ENCODE peak calls at places on chromosomes 4 and X, in ten cellular contexts. Y is hepatocyte, I is endothelial cell, E is AG09319, G is GM10248, T is lower lobe of right lung, A is GM12865, P is lower leg skin, U is epithelial cell of esophagus, L is keratinocyte. K is an unnamed sample.

GRCh38 chrX:119728487-119728886 is 29.9 kb upstream of the SOWAHD start:
- DNase-seq in Y (peak), I (peak), E (no peak), G (no peak), T (no peak), A (no peak), P (no peak), U (no peak), L (no peak), K (no peak)

GRCh38 chr4:58749206-58749605 is 1639.0 kb upstream of the IGFBP7 start:
- DNase-seq in Y (peak), I (no peak), E (no peak), G (no peak), T (no peak), A (no peak), P (no peak), U (no peak), L (no peak), K (no peak)

GRCh38 chrX:146602246-146602645 is 207.3 kb upstream of the CXorf51B start:
- DNase-seq in Y (no peak), I (no peak), E (no peak), G (no peak), T (no peak), A (no peak), P (no peak), U (no peak), L (no peak), K (no peak)

GRCh38 chr4:82776925-82777542 is 21.6 kb downstream of the SCD5 start:
- DNase-seq in Y (no peak), I (no peak), E (peak), G (no peak), T (no peak), A (no peak), P (peak), U (no peak), L (no peak), K (no peak)

GRCh38 chrX:25012433-25012735 is 3.4 kb downstream of the ARX start:
- DNase-seq in Y (no peak), I (no peak), E (no peak), G (no peak), T (no peak), A (peak), P (no peak), U (no peak), L (no peak), K (no peak)

GRCh38 chr4:16759781-16760459 is 138.5 kb downstream of the LDB2 start:
- DNase-seq in Y (no peak), I (no peak), E (no peak), G (no peak), T (no peak), A (no peak), P (no peak), U (no peak), L (no peak), K (no peak)

GRCh38 chrX:55007633-55008032 is 7.5 kb downstream of the APEX2 start:
- DNase-seq in Y (peak), I (no peak), E (no peak), G (no peak), T (no peak), A (no peak), P (no peak), U (peak), L (no peak), K (no peak)

GRCh38 chr4:83386931-83387897 is 52.6 kb upstream of the HPSE start:
- DNase-seq in Y (no peak), I (no peak), E (no peak), G (no peak), T (no peak), A (no peak), P (no peak), U (peak), L (peak), K (no peak)

GRCh38 chr4:128347930-128348660 is 60.5 kb upstream of the PGRMC2 start:
- DNase-seq in Y (no peak), I (no peak), E (no peak), G (no peak), T (no peak), A (no peak), P (no peak), U (no peak), L (no peak), K (no peak)

GRCh38 chr4:144399927-144400326 is 246.0 kb upstream of the HHIP start:
- DNase-seq in Y (peak), I (no peak), E (peak), G (no peak), T (no peak), A (peak), P (no peak), U (peak), L (peak), K (no peak)

GRCh38 chr4:24686866-24687672 is 102.7 kb upstream of the DHX15 start:
- DNase-seq in Y (peak), I (no peak), E (no peak), G (peak), T (peak), A (peak), P (no peak), U (peak), L (no peak), K (no peak)

GRCh38 chr4:122700178-122700725 is 32.3 kb upstream of the BBS12 start:
- DNase-seq in Y (peak), I (no peak), E (no peak), G (no peak), T (no peak), A (no peak), P (no peak), U (peak), L (peak), K (no peak)

GRCh38 chr4:28774344-28774743 is 1913.7 kb downstream of the STIM2 start:
- DNase-seq in Y (no peak), I (no peak), E (no peak), G (no peak), T (no peak), A (no peak), P (no peak), U (no peak), L (no peak), K (no peak)

GRCh38 chr4:29972121-29972520 is 748.0 kb upstream of the PCDH7 start:
- DNase-seq in Y (no peak), I (no peak), E (no peak), G (no peak), T (no peak), A (no peak), P (no peak), U (peak), L (no peak), K (no peak)

GRCh38 chr4:181488926-181489325 is 754.3 kb upstream of the TENM3 start:
- DNase-seq in Y (no peak), I (no peak), E (no peak), G (no peak), T (no peak), A (no peak), P (no peak), U (no peak), L (no peak), K (no peak)

GRCh38 chrX:41122664-41123257 is 37.5 kb downstream of the USP9X start:
- DNase-seq in Y (no peak), I (no peak), E (no peak), G (no peak), T (no peak), A (no peak), P (no peak), U (peak), L (no peak), K (no peak)

GRCh38 chr4:78596111-78596742 is 44.7 kb downstream of the ANXA3 start:
- DNase-seq in Y (peak), I (no peak), E (no peak), G (no peak), T (no peak), A (no peak), P (no peak), U (no peak), L (no peak), K (no peak)

GRCh38 chr4:141486375-141486997 is 149.9 kb upstream of the IL15 start:
- DNase-seq in Y (peak), I (no peak), E (no peak), G (no peak), T (no peak), A (no peak), P (no peak), U (peak), L (peak), K (no peak)

GRCh38 chr4:117987464-117987863 is 46.8 kb upstream of the NDST3 start:
- DNase-seq in Y (no peak), I (no peak), E (no peak), G (no peak), T (no peak), A (no peak), P (no peak), U (no peak), L (no peak), K (no peak)

GRCh38 chrX:56219702-56220101 is 12.5 kb upstream of the KLF8 start:
- DNase-seq in Y (no peak), I (no peak), E (no peak), G (no peak), T (no peak), A (peak), P (no peak), U (peak), L (no peak), K (no peak)

GRCh38 chr4:64272432-64272831 is 136.8 kb downstream of the TECRL start:
- DNase-seq in Y (no peak), I (no peak), E (no peak), G (no peak), T (no peak), A (peak), P (no peak), U (no peak), L (no peak), K (no peak)

GRCh38 chr4:85039526-85039925 is 73.0 kb upstream of the WDFY3 start:
- DNase-seq in Y (peak), I (no peak), E (no peak), G (no peak), T (no peak), A (no peak), P (no peak), U (peak), L (no peak), K (no peak)

GRCh38 chr4:3780347-3781171 is 14.4 kb downstream of the ADRA2C start:
- DNase-seq in Y (peak), I (no peak), E (no peak), G (no peak), T (no peak), A (no peak), P (no peak), U (no peak), L (no peak), K (no peak)

GRCh38 chr4:27381806-27382205 is 521.2 kb downstream of the STIM2 start:
- DNase-seq in Y (no peak), I (no peak), E (no peak), G (peak), T (no peak), A (no peak), P (no peak), U (peak), L (no peak), K (no peak)

GRCh38 chrX:48539345-48540014 is at the start of gene TBC1D25:
- DNase-seq in Y (peak), I (peak), E (peak), G (peak), T (peak), A (peak), P (peak), U (peak), L (peak), K (peak)

GRCh38 chr4:7719354-7720174 is 220.1 kb downstream of the AFAP1 start:
- DNase-seq in Y (peak), I (peak), E (no peak), G (peak), T (peak), A (peak), P (peak), U (peak), L (no peak), K (peak)

GRCh38 chr4:171517883-171518282 is 295.3 kb upstream of the GALNTL6 start:
- DNase-seq in Y (no peak), I (no peak), E (no peak), G (no peak), T (no peak), A (peak), P (no peak), U (no peak), L (no peak), K (no peak)
- TF ChIP-seq CTCF in Y (no peak), I (no peak), E (no peak), G (no peak), T (no peak), A (no peak), P (no peak), U (no peak), L (no peak), K (no peak)

GRCh38 chr4:139768913-139769312 is 103.3 kb downstream of the MGST2 start:
- DNase-seq in Y (peak), I (no peak), E (no peak), G (no peak), T (no peak), A (peak), P (no peak), U (peak), L (no peak), K (no peak)
- TF ChIP-seq CTCF in Y (peak), I (peak), E (no peak), G (no peak), T (peak), A (peak), P (no peak), U (peak), L (peak), K (no peak)

DNA sequence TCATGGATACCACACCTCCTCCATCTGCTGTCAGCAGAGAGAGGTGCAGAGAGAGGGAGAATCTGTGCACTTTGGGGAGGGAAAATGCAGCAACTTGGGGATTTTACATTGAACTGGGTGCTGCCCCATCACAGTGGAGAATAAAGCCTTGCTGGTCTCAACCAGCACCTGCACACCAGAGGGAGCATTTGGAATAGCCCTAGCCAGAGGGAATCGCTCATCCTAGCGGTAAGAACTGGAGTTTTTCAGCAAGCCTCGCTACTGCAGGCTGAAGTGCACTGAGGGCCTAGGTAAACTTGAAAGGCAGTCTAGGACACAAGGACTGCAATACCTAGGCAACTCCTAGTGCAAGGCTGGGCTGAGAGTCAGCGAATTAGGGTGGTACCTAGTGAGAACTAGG is 148.7 kb downstream of the KDR start:
- DNase-seq in Y (no peak), I (peak), E (no peak), G (no peak), T (no peak), A (no peak), P (no peak), U (peak), L (no peak), K (no peak)
- TF ChIP-seq CTCF in Y (peak), I (no peak), E (no peak), G (no peak), T (no peak), A (no peak), P (no peak), U (peak), L (peak), K (no peak)

DNA sequence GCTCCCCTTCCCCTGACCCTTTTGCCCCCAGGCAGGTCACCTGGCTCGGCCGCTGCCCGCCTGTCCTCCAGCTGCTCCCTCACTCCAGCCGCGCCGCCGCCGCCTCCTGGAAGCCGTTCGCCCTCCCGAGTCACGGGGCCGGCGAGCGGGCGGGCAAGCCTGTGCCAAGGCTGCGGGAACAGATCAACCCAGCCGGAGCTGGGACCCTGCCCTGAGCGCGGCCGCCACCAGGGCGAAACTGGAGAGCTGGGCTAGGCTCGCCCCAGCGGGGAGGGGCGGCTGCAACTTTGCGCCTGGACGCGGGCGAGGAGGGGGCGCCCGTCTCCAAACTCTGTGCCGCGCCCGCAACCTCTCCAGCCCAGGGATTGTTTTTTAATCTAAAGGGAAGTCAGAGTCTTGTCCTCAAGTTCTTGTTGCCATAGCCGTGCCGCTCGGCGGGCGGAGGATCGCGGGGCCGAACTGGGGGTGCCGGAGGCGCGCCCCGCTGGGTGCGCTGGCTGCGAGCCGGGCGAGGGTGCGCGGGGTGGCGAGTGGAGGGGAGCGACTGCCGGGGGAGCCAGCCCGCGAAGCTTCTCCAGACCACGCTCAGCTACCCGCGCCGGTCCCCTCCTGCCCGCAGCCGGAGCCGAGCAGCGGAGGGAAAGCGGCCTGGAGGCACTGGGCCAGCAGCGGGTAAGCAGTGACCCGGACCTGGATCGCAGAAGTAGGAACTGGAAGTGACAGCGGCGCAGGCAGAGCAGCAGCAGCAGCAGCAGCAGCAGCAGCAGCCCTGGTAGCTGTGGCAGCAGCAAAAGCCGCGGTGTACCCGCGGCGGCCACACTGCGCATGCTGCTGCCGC is 13.4 kb downstream of the ARHGEF6 start:
- DNase-seq in Y (peak), I (peak), E (no peak), G (peak), T (peak), A (peak), P (peak), U (peak), L (no peak), K (peak)
- TF ChIP-seq CTCF in Y (no peak), I (no peak), E (peak), G (no peak), T (peak), A (no peak), P (no peak), U (no peak), L (no peak), K (no peak)

DNA sequence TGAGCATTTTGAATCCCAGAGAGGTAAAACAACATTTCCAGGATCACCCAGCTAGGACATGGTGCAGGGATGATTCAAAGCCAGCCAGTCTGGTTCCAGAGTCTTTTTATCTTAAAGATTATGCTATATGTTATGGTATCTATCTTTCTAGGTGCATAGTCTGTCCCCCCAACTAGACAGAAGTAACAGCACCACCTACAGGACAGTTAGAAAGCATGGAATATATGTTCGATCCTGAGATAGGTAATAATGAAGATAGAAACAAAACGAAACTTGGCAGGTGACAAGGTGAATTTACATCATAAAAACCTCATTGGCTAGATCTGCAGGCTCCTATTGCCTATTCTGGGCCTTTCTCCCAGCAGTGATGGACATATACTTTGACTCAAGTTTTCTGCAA is 723.2 kb downstream of the SMARCA1 start:
- DNase-seq in Y (no peak), I (no peak), E (no peak), G (no peak), T (no peak), A (no peak), P (no peak), U (no peak), L (no peak), K (no peak)
- TF ChIP-seq CTCF in Y (peak), I (no peak), E (no peak), G (no peak), T (no peak), A (peak), P (no peak), U (no peak), L (no peak), K (no peak)

GRCh38 chr4:54427826-54428225 is 198.7 kb downstream of the PDGFRA start:
- DNase-seq in Y (no peak), I (no peak), E (no peak), G (no peak), T (no peak), A (peak), P (no peak), U (no peak), L (no peak), K (no peak)

GRCh38 chr4:54428940-54429339 is 199.8 kb downstream of the PDGFRA start:
- DNase-seq in Y (no peak), I (no peak), E (no peak), G (no peak), T (no peak), A (no peak), P (no peak), U (no peak), L (no peak), K (no peak)

DNA sequence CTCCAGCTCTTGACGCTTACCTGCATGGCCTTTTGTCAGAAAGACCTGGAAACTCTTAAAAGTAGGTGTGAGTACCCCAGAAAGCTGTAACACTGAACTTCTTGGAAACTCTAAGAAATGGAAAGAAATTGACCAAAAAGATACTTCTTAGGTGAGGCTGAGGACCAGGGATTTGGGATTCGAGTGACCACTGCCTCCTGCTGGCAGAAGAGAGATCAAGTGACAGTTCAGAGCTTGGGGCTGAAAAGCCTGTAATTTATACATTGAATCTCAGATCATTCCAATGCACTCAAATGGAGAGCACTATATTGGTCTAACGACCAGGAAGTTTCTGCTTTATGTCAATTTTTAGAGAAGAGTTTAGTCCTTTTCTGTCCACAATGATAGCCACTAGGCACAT is 204.6 kb downstream of the PDGFRA start:
- DNase-seq in Y (peak), I (peak), E (no peak), G (no peak), T (no peak), A (peak), P (no peak), U (peak), L (no peak), K (no peak)
- TF ChIP-seq CTCF in Y (peak), I (peak), E (peak), G (peak), T (peak), A (peak), P (no peak), U (peak), L (peak), K (no peak)

GRCh38 chr4:129901205-129901604 is 805.3 kb downstream of the C4orf33 start:
- DNase-seq in Y (no peak), I (no peak), E (no peak), G (no peak), T (no peak), A (no peak), P (no peak), U (no peak), L (no peak), K (no peak)
- TF ChIP-seq CTCF in Y (no peak), I (no peak), E (no peak), G (no peak), T (no peak), A (no peak), P (no peak), U (no peak), L (no peak), K (no peak)

GRCh38 chrX:1481636-1482529 is 29.2 kb upstream of the ASMTL start:
- DNase-seq in Y (peak), I (peak), E (peak), G (peak), T (peak), A (peak), P (peak), U (peak), L (no peak), K (no peak)
- TF ChIP-seq CTCF in Y (no peak), I (no peak), E (no peak), G (peak), T (no peak), A (no peak), P (no peak), U (no peak), L (no peak), K (no peak)

DNA sequence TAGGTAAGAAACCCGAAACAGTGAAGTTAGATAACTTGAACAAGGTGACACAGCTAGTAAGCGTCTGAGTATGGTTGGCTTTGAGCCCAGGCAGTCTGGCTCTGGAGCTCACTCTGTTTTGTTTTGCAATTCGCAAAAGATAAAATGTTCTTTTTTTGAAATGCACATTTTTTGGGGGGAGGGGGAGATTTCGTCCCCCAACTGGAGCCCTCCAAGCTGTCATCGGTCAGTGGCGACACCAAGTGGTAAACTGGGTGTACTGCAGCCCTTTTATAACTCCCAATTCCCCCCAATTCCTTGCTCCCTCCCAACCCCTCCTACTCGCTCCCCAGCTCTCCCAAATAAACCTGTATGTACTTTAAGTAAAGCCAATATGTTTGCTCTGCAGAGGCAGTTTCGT is 2.8 kb upstream of the CLCN5 start:
- DNase-seq in Y (peak), I (peak), E (no peak), G (peak), T (no peak), A (peak), P (no peak), U (no peak), L (no peak), K (peak)
- TF ChIP-seq CTCF in Y (peak), I (peak), E (peak), G (peak), T (peak), A (peak), P (no peak), U (peak), L (peak), K (peak)

K was measured in mesothelial cell of epicardium.